ENCODE peak calls at places on chromosomes 1 and 21, in ten cellular contexts. A is epithelial cell of esophagus, H is fibroblast of pulmonary artery, K is body of pancreas, U is left ventricle myocardium inferior, I is fibroblast of the aortic adventitia, Q is pancreas, F is lower lobe of right lung, M is OCI-LY7, N is breast epithelium. Y is an unnamed sample.

GRCh38 chr1:44537961-44538360 is 132.9 kb downstream of the RNF220 start:
- DNase-seq in A (no peak), H (no peak), K (no peak), U (no peak), I (no peak), Q (no peak), F (no peak), M (no peak), N (no peak), Y (no peak)

GRCh38 chr1:246281639-246282038 is 225.4 kb downstream of the SMYD3 start:
- DNase-seq in A (no peak), H (no peak), K (no peak), U (no peak), I (no peak), Q (no peak), F (no peak), M (no peak), N (no peak), Y (no peak)

GRCh38 chr21:25639922-25640670 is 1.0 kb downstream of the JAM2 start:
- DNase-seq in A (no peak), H (no peak), K (peak), U (peak), I (peak), Q (no peak), F (no peak), M (peak), N (no peak), Y (no peak)

GRCh38 chr1:97901017-97901658 is 19.7 kb downstream of the DPYD start:
- DNase-seq in A (no peak), H (peak), K (no peak), U (no peak), I (peak), Q (no peak), F (no peak), M (no peak), N (no peak), Y (peak)

GRCh38 chr1:220135755-220136154 is 41.8 kb downstream of the IARS2 start:
- DNase-seq in A (no peak), H (no peak), K (no peak), U (no peak), I (no peak), Q (no peak), F (no peak), M (no peak), N (no peak), Y (no peak)

GRCh38 chr1:231690072-231690471 is 63.5 kb downstream of the DISC1 start:
- DNase-seq in A (no peak), H (no peak), K (no peak), U (no peak), I (no peak), Q (no peak), F (no peak), M (no peak), N (no peak), Y (no peak)

GRCh38 chr21:34517491-34518245 is 5.7 kb upstream of the KCNE1 start:
- DNase-seq in A (peak), H (no peak), K (peak), U (no peak), I (no peak), Q (no peak), F (no peak), M (peak), N (no peak), Y (no peak)

GRCh38 chr1:209748620-209749019 is 7.2 kb upstream of the TRAF3IP3 start:
- DNase-seq in A (no peak), H (no peak), K (no peak), U (no peak), I (no peak), Q (no peak), F (no peak), M (no peak), N (no peak), Y (no peak)

GRCh38 chr21:45098867-45099266 is 24.5 kb downstream of the ADARB1 start:
- DNase-seq in A (peak), H (peak), K (no peak), U (no peak), I (peak), Q (no peak), F (no peak), M (peak), N (no peak), Y (peak)

GRCh38 chr1:150498342-150498741 is 9.6 kb upstream of the ECM1 start:
- DNase-seq in A (no peak), H (no peak), K (no peak), U (no peak), I (no peak), Q (no peak), F (peak), M (no peak), N (no peak), Y (no peak)

GRCh38 chr1:199913313-199913712 is 114.2 kb upstream of the NR5A2 start:
- DNase-seq in A (no peak), H (no peak), K (no peak), U (no peak), I (no peak), Q (no peak), F (no peak), M (no peak), N (no peak), Y (no peak)

GRCh38 chr21:36747114-36747814 is 48.3 kb downstream of the SIM2 start:
- DNase-seq in A (no peak), H (no peak), K (peak), U (peak), I (no peak), Q (no peak), F (no peak), M (no peak), N (no peak), Y (no peak)

GRCh38 chr1:201881617-201882016 is 7.1 kb upstream of the SHISA4 start:
- DNase-seq in A (no peak), H (no peak), K (no peak), U (no peak), I (no peak), Q (no peak), F (no peak), M (no peak), N (no peak), Y (no peak)

GRCh38 chr21:16713331-16714114 is 799.3 kb upstream of the CXADR start:
- DNase-seq in A (no peak), H (peak), K (no peak), U (no peak), I (peak), Q (no peak), F (no peak), M (no peak), N (no peak), Y (peak)

GRCh38 chr1:119782541-119783338 is 14.0 kb upstream of the HMGCS2 start:
- DNase-seq in A (peak), H (no peak), K (no peak), U (no peak), I (no peak), Q (no peak), F (no peak), M (no peak), N (no peak), Y (no peak)

GRCh38 chr1:80799457-80799856 is 1001.3 kb upstream of the ADGRL2 start:
- DNase-seq in A (no peak), H (no peak), K (no peak), U (no peak), I (no peak), Q (no peak), F (no peak), M (no peak), N (no peak), Y (no peak)

GRCh38 chr1:115764541-115764940 is 4.0 kb downstream of the CASQ2 start:
- DNase-seq in A (peak), H (peak), K (peak), U (no peak), I (peak), Q (peak), F (no peak), M (no peak), N (no peak), Y (peak)

GRCh38 chr1:15834406-15835204 is 12.9 kb upstream of the SPEN start:
- DNase-seq in A (peak), H (peak), K (peak), U (peak), I (peak), Q (peak), F (peak), M (peak), N (peak), Y (peak)

GRCh38 chr1:228416217-228416971 is at the start of gene TRIM17:
- DNase-seq in A (peak), H (no peak), K (peak), U (no peak), I (no peak), Q (peak), F (no peak), M (no peak), N (peak), Y (peak)

GRCh38 chr1:116434849-116435248 is 61.8 kb downstream of the ATP1A1 start:
- DNase-seq in A (no peak), H (no peak), K (no peak), U (no peak), I (peak), Q (no peak), F (no peak), M (no peak), N (no peak), Y (no peak)

GRCh38 chr1:53615101-53615500 is 123.9 kb downstream of the GLIS1 start:
- DNase-seq in A (no peak), H (no peak), K (no peak), U (no peak), I (no peak), Q (no peak), F (peak), M (no peak), N (no peak), Y (no peak)

GRCh38 chr1:68210027-68210426 is 22.3 kb downstream of the WLS start:
- DNase-seq in A (no peak), H (no peak), K (peak), U (no peak), I (no peak), Q (no peak), F (no peak), M (no peak), N (no peak), Y (no peak)

GRCh38 chr1:53046930-53047329 is 15.1 kb upstream of the PODN start:
- DNase-seq in A (no peak), H (peak), K (peak), U (peak), I (peak), Q (peak), F (no peak), M (no peak), N (no peak), Y (no peak)

GRCh38 chr1:178465011-178465410 is 31.8 kb downstream of the CLEC20A start:
- DNase-seq in A (peak), H (peak), K (no peak), U (no peak), I (peak), Q (no peak), F (no peak), M (no peak), N (no peak), Y (peak)

GRCh38 chr1:169484683-169485426 is 889 bp downstream of the SLC19A2 start:
- DNase-seq in A (peak), H (peak), K (peak), U (peak), I (peak), Q (peak), F (peak), M (peak), N (peak), Y (peak)

GRCh38 chr1:43445618-43446387 is 7.9 kb downstream of the HYI start:
- DNase-seq in A (no peak), H (no peak), K (no peak), U (no peak), I (no peak), Q (no peak), F (no peak), M (no peak), N (no peak), Y (peak)

GRCh38 chr1:156464335-156464734 is 36.2 kb downstream of the MEF2D start:
- DNase-seq in A (no peak), H (no peak), K (no peak), U (no peak), I (no peak), Q (no peak), F (no peak), M (no peak), N (no peak), Y (no peak)

GRCh38 chr1:78950801-78951200 is 55.7 kb downstream of the ADGRL4 start:
- DNase-seq in A (no peak), H (no peak), K (no peak), U (no peak), I (no peak), Q (no peak), F (no peak), M (no peak), N (no peak), Y (peak)

GRCh38 chr1:246064891-246065290 is 442.2 kb downstream of the SMYD3 start:
- DNase-seq in A (no peak), H (no peak), K (no peak), U (no peak), I (no peak), Q (no peak), F (no peak), M (no peak), N (no peak), Y (no peak)

GRCh38 chr1:39940980-39941871 is 13.7 kb upstream of the MFSD2A start:
- DNase-seq in A (no peak), H (no peak), K (no peak), U (no peak), I (no peak), Q (no peak), F (no peak), M (no peak), N (no peak), Y (no peak)

GRCh38 chr1:229410692-229411433 is 23.0 kb downstream of the ACTA1 start:
- DNase-seq in A (peak), H (peak), K (peak), U (peak), I (peak), Q (peak), F (no peak), M (no peak), N (no peak), Y (peak)

GRCh38 chr1:174666248-174666647 is 218.5 kb downstream of the GPR52 start:
- DNase-seq in A (no peak), H (no peak), K (no peak), U (no peak), I (no peak), Q (no peak), F (no peak), M (no peak), N (no peak), Y (no peak)

GRCh38 chr1:95255826-95256225 is 21.8 kb downstream of the RWDD3 start:
- DNase-seq in A (no peak), H (no peak), K (no peak), U (no peak), I (no peak), Q (no peak), F (no peak), M (no peak), N (no peak), Y (no peak)

GRCh38 chr1:84887261-84887934 is 5.6 kb downstream of the LPAR3 start:
- DNase-seq in A (peak), H (peak), K (no peak), U (no peak), I (peak), Q (peak), F (no peak), M (no peak), N (no peak), Y (peak)

GRCh38 chr21:10430007-10430406 is 91.4 kb upstream of the TPTE start:
- DNase-seq in A (no peak), H (no peak), K (no peak), U (no peak), I (no peak), Q (no peak), F (no peak), M (no peak), N (no peak), Y (no peak)

GRCh38 chr1:25792115-25792514 is 7.9 kb upstream of the SELENON start:
- DNase-seq in A (no peak), H (no peak), K (no peak), U (no peak), I (no peak), Q (no peak), F (no peak), M (no peak), N (no peak), Y (no peak)

GRCh38 chr1:99673285-99673684 is 27.4 kb downstream of the PALMD start:
- DNase-seq in A (no peak), H (no peak), K (no peak), U (no peak), I (no peak), Q (no peak), F (no peak), M (no peak), N (no peak), Y (no peak)

GRCh38 chr1:41540886-41541591 is 56.6 kb upstream of the EDN2 start:
- DNase-seq in A (no peak), H (peak), K (no peak), U (no peak), I (peak), Q (no peak), F (no peak), M (no peak), N (no peak), Y (peak)

GRCh38 chr1:2629627-2630497 is 3.0 kb downstream of the MMEL1 start:
- DNase-seq in A (no peak), H (no peak), K (no peak), U (no peak), I (no peak), Q (no peak), F (no peak), M (no peak), N (no peak), Y (no peak)
- TF ChIP-seq CTCF in A (no peak), H (no peak), K (no peak), U (no peak), I (no peak), Q (no peak), F (no peak), M (no peak), N (no peak), Y (no peak)

DNA sequence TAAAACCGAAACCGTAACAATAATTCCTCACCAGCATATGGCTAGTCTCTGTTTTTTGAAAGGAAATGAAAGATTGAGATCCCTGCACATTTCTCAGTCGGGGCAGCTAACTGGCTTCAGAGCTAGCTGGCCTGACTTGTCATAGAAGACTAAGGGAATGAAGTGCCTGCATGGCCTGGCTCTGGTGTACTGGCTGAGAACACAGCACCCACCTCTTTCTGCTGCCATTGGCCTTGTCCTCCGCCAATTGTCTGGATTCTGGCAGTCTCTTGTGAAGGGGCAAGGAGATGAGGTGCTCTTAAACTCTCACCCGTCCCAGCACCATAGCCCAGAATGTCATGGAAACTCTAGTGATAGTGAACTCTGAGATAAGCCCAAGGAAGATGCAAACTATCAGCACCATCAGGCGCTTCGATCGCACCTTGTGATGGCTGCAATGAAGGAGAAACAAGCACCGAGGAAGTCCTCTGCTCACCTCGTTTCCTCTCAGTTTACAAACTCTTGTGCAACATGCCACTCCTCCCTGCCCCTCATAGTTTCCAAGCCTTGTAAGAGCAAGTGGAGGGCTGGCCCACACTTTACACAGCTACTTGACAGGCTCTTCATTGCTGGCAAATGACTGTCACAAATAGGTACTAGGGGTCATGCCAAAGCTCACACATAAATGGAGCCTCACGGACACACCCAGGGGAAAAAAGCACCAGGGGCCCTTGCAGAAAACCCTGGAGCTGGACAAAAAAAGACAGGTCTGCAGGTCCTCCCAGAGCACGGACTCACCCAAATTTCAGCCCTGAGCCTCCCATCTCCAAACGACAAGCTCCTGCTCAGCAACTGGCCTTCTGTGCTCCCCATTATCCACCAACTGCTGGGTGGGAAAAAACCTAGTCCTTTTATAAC is 16.4 kb downstream of the INPP5B start:
- DNase-seq in A (peak), H (peak), K (no peak), U (peak), I (no peak), Q (no peak), F (peak), M (peak), N (no peak), Y (peak)
- H3K4me3 ChIP-seq in A (peak), H (peak), K (no peak), U (peak), I (no peak), Q (no peak), F (peak), M (peak), N (peak), Y (peak)

GRCh38 chr1:222634180-222635013 is 16.5 kb downstream of the MIA3 start:
- DNase-seq in A (peak), H (peak), K (peak), U (no peak), I (peak), Q (peak), F (no peak), M (peak), N (peak), Y (peak)
- TF ChIP-seq CTCF in A (peak), H (peak), K (peak), U (peak), I (peak), Q (peak), F (peak), M (peak), N (peak), Y (peak)

DNA sequence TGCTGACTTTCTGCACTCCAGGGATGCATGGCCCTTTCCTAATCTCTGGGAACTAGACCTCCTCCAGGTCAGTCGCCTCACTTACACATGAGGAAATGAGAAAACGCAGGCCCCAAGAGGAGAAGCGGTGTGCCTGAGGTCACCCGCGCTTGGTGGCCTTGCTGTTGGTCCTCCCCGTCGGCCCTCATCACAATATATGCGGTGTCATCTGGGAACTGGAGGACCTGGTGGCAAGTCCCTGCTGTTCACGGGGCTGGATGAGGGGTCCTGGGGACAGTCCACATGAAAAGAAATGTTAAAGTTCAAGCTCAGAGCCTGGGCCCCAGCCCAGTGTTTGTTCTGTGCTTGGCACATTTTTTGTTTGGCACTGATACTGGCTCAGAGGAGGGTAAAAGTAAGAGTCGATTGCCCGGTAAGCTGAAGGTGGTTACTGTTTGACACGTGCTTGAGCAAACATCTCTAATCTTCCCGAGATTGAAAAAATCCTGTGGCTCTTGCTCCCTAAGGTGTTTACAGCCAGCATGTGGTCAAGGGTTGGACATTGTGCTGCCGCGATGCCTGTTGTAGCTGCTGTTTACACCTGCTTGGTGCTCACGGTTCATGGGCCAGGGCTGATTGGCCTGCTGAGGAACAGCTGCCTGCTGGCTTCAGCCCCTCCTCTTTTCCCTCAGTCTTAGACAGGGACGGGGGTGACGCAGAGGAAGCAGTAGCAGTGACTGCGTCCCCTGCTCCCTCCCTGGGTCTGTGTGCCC is 5.2 kb downstream of the COQ8A start:
- DNase-seq in A (no peak), H (no peak), K (peak), U (no peak), I (no peak), Q (peak), F (peak), M (no peak), N (no peak), Y (no peak)
- H3K4me3 ChIP-seq in A (no peak), H (no peak), K (no peak), U (peak), I (no peak), Q (no peak), F (no peak), M (no peak), N (no peak), Y (no peak)

GRCh38 chr1:181088079-181089016 is at the start of gene IER5:
- DNase-seq in A (peak), H (peak), K (peak), U (peak), I (peak), Q (peak), F (peak), M (peak), N (peak), Y (peak)
- TF ChIP-seq CTCF in A (no peak), H (no peak), K (no peak), U (no peak), I (no peak), Q (no peak), F (no peak), M (no peak), N (no peak), Y (no peak)

GRCh38 chr1:37794372-37795339 is 1.0 kb downstream of the MANEAL start:
- DNase-seq in A (no peak), H (no peak), K (no peak), U (no peak), I (no peak), Q (no peak), F (no peak), M (no peak), N (no peak), Y (no peak)
- H3K4me3 ChIP-seq in A (peak), H (no peak), K (no peak), U (peak), I (peak), Q (peak), F (peak), M (peak), N (peak), Y (peak)

Y was measured in foreskin fibroblast.